ENCODE peak calls at places on chromosomes 13 and 19, in eight cellular contexts. O, X, C, J, V, L, M and B are unnamed samples.

GRCh38 chr19:48835734-48836088 is 580 bp downstream of the HSD17B14 start:
- DNase-seq in O (peak; percentile 76), X (peak; percentile 98), C (no peak), J (peak; percentile 78), V (peak; percentile 85), L (peak; percentile 70), M (no peak), B (peak; percentile 88)

GRCh38 chr19:39261704-39262103 is 6.5 kb upstream of the IFNL2 start:
- DNase-seq in O (no peak), X (no peak), C (no peak), J (no peak), V (no peak), L (no peak), M (no peak), B (no peak)

GRCh38 chr19:45122832-45123231 is 29.9 kb downstream of the PPP1R37 start:
- DNase-seq in O (no peak), X (no peak), C (no peak), J (no peak), V (no peak), L (no peak), M (no peak), B (no peak)

GRCh38 chr13:102294407-102295018 is 107.3 kb downstream of the FGF14 start:
- DNase-seq in O (no peak), X (no peak), C (no peak), J (no peak), V (peak; percentile 31), L (no peak), M (no peak), B (no peak)

GRCh38 chr13:45691667-45692066 is 10.5 kb upstream of the CBY2 start:
- DNase-seq in O (no peak), X (no peak), C (no peak), J (no peak), V (no peak), L (no peak), M (no peak), B (no peak)

GRCh38 chr13:45826741-45827140 is 24.8 kb downstream of the SIAH3 start:
- DNase-seq in O (no peak), X (no peak), C (no peak), J (no peak), V (no peak), L (no peak), M (no peak), B (no peak)

GRCh38 chr13:49418206-49418605 is 25.7 kb downstream of the CAB39L start:
- DNase-seq in O (no peak), X (no peak), C (no peak), J (no peak), V (no peak), L (no peak), M (no peak), B (no peak)

GRCh38 chr19:18650468-18651001 is 13.7 kb downstream of the KLHL26 start:
- DNase-seq in O (no peak), X (peak; percentile 62), C (no peak), J (no peak), V (peak; percentile 92), L (peak; percentile 75), M (no peak), B (no peak)

GRCh38 chr13:92821324-92821723 is 405.3 kb upstream of the GPC6 start:
- DNase-seq in O (no peak), X (no peak), C (no peak), J (no peak), V (no peak), L (no peak), M (no peak), B (no peak)

GRCh38 chr19:19170053-19170945 is at the start of gene MEF2B:
- DNase-seq in O (peak; percentile 27), X (peak; percentile 81), C (no peak), J (peak; percentile 59), V (peak; percentile 55), L (peak; percentile 55), M (no peak), B (peak; percentile 56)

DNA sequence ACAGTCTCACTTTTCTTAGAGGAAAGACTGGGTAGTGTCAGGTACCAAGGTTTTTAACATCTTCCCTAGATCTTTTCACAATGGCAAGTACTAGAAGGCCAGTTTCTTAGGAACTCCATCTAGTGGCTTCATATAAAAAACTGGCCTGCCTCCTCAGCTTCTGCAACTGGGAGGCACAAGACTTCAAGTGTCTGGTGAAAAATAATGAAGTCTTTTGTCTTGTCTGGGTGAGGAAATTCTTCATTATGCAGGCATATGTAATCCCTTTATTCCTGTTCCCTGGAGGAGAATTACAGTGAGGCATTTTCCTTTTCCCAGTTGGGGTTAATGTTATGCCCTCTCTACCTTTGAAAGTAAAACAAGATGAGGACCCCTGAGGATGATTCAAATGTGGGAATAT is 300.5 kb downstream of the NALCN start:
- DNase-seq in O (peak; percentile 12), X (no peak), C (no peak), J (no peak), V (peak; percentile 5), L (peak; percentile 70), M (no peak), B (no peak)
- TF ChIP-seq CTCF in O (no peak), X (no peak), C (no peak), J (peak; percentile 32), V (peak; percentile 16), L (peak; percentile 47), M (peak; percentile 30), B (no peak)

DNA sequence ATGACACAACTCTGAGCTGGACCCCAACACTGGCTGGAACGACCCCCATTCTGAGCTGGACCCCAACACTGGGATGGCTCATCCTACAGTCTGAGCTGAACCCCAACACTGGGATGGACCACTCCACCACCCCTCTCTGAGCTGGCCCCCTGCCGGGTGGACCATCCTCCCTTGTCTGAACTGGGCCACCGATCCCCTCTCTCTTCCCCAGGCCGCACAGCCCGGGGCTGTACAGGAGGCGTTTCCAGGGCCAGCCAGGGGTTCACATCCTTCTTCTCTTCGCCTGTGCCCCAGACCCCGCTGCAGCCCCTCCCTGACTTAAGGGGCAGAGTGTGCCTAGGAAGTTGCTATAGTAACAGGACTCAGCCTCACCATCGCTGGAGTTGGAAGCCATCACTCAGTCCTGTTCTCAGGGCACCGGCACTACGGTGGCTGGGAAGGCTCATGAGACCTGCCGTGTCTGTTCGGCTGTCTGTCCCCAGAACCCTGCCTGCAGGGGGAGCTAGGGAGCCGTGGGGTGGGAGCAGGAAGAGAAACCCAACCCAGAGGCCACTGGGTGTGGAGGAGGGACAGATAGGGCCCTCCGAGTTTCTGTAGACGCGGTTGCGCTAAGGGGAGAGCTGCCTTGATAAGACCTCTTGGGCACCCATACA is 3.7 kb downstream of the PRKACA start:
- DNase-seq in O (no peak), X (peak; percentile 76), C (no peak), J (no peak), V (no peak), L (no peak), M (no peak), B (peak; percentile 33)
- TF ChIP-seq CTCF in O (peak; percentile 36), X (no peak), C (no peak), J (peak; percentile 54), V (no peak), L (peak; percentile 27), M (peak; percentile 26), B (no peak)

DNA sequence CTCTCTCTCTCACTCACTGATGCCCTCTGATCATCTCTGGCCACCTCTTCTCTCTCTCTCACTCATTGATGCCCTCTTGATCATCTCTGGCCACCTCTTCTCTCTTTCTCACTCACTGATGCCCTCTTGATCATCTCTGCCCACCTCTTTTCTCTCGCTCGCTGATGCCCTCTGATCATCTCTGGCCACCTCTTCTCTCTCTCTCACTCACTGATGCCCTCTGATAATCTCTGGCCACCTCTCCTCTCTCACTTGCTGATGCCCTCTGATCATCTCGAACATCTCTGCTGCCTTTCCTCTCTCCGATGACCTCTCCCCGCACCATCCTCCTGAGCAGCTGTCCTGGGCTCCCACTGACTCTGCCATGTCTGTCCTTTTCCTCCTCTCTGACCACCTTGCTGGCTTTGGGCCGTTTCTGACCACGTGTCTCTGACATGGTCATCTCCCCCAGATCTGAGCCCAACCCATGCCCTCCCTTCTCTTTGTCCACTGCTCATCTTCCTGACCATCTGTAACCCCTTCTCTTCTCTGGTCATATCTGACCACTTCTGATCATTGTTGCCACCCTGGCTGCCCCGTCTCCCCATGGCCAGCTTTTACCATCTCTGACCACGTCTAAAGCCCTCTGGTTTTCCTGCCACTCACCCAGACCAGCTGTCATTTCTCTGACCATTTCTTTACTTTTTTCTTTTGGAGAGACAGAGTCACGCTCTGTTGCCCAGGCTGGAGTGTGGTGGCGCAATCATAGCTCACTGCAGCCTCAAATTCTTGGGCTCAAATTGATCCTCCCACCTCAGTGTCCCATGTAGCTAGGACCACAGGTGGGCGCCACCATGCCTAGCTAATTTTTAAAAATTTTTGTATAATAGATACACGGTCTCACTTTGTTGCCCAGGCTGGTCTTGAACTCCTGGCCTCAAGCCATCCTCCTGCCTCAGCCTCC is 2.4 kb downstream of the LRFN3 start:
- DNase-seq in O (no peak), X (no peak), C (no peak), J (no peak), V (no peak), L (no peak), M (no peak), B (no peak)
- TF ChIP-seq CTCF in O (no peak), X (no peak), C (no peak), J (no peak), V (no peak), L (no peak), M (no peak), B (no peak)

DNA sequence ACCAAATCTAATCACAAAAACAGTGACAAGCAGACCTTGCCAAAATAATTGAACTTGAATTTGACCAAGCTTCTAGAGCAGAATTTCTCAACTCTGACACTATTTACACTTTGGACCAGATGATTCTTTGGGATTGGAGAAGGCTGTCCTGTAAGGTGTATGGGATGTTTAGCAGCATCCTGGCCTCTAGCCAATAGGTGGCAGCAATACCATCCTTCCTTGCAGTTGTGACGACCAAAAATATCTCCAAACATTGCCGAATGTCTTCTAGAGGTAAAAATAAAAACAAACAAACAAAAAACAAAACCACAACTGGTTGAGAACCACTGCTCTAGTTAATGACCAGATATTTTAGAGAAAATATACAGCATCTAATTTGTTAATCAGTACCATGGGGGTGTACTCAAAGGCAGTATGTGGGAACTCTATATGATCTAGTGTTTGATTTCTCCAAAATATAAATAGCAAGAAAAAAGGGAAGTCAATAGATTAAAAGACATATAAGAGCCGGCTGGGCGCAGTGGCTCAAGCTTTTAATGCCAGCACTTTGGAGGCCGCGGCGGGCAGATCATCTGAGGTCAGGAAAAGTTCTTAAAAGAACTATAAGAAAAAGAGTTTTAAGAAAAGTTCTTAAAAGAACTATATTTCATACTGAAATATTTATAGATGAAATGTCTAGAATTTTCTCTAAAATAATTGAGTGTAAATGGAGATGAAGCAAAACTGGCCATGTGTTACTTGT is 60.9 kb upstream of the ZNF527 start:
- DNase-seq in O (no peak), X (no peak), C (no peak), J (no peak), V (no peak), L (no peak), M (no peak), B (no peak)
- TF ChIP-seq CTCF in O (no peak), X (no peak), C (no peak), J (peak; percentile 31), V (no peak), L (no peak), M (no peak), B (peak; percentile 51)

GRCh38 chr13:97911311-97912138 is 42.0 kb upstream of the IPO5 start:
- DNase-seq in O (peak; percentile 29), X (no peak), C (no peak), J (no peak), V (no peak), L (peak; percentile 27), M (no peak), B (no peak)
- TF ChIP-seq CTCF in O (peak; percentile 58), X (peak; percentile 30), C (peak; percentile 29), J (peak; percentile 58), V (peak; percentile 30), L (peak; percentile 44), M (peak; percentile 50), B (peak; percentile 22)